ENCODE peak calls at places on chromosomes 4 and X, in nine cellular contexts. P, F, B, R, Q, C, Z, G and O are unnamed samples.

GRCh38 chr4:156941940-156942548 is 29.6 kb downstream of the PDGFC start:
- DNase-seq in P (no peak), F (peak), B (no peak), R (peak), Q (peak), C (no peak), Z (peak), G (peak), O (peak)

GRCh38 chr4:17059192-17059634 is 160.8 kb upstream of the LDB2 start:
- DNase-seq in P (no peak), F (peak), B (peak), R (no peak), Q (no peak), C (no peak), Z (peak), G (no peak), O (no peak)

GRCh38 chr4:87304659-87305277 is 17.9 kb downstream of the HSD17B13 start:
- DNase-seq in P (no peak), F (no peak), B (no peak), R (peak), Q (no peak), C (no peak), Z (peak), G (no peak), O (peak)

GRCh38 chr4:95190751-95191436 is 357.9 kb downstream of the UNC5C start:
- DNase-seq in P (no peak), F (no peak), B (no peak), R (peak), Q (peak), C (no peak), Z (no peak), G (no peak), O (no peak)

GRCh38 chr4:183906736-183907651 is 1.9 kb downstream of the STOX2 start:
- DNase-seq in P (no peak), F (no peak), B (no peak), R (no peak), Q (peak), C (no peak), Z (no peak), G (peak), O (no peak)

GRCh38 chrX:69466546-69466945 is 37.6 kb upstream of the NALF2 start:
- DNase-seq in P (no peak), F (no peak), B (no peak), R (no peak), Q (no peak), C (no peak), Z (no peak), G (no peak), O (no peak)

GRCh38 chrX:49231333-49232000 is 1.7 kb downstream of the CACNA1F start:
- DNase-seq in P (no peak), F (no peak), B (no peak), R (no peak), Q (no peak), C (no peak), Z (no peak), G (no peak), O (no peak)

GRCh38 chr4:183390374-183390773 is 54.1 kb upstream of the CDKN2AIP start:
- DNase-seq in P (no peak), F (no peak), B (no peak), R (peak), Q (no peak), C (no peak), Z (no peak), G (no peak), O (no peak)

GRCh38 chr4:1618438-1618837 is 65.7 kb downstream of the FAM53A start:
- DNase-seq in P (no peak), F (no peak), B (no peak), R (no peak), Q (no peak), C (no peak), Z (no peak), G (no peak), O (no peak)

GRCh38 chr4:158042591-158043030 is 130.2 kb downstream of the GASK1B start:
- DNase-seq in P (no peak), F (peak), B (no peak), R (no peak), Q (no peak), C (no peak), Z (peak), G (no peak), O (peak)

GRCh38 chr4:116512552-116512951 is 572.8 kb downstream of the TRAM1L1 start:
- DNase-seq in P (no peak), F (no peak), B (no peak), R (no peak), Q (no peak), C (no peak), Z (no peak), G (no peak), O (no peak)

GRCh38 chr4:28010543-28011235 is 1150.0 kb downstream of the STIM2 start:
- DNase-seq in P (no peak), F (peak), B (no peak), R (peak), Q (no peak), C (no peak), Z (no peak), G (no peak), O (no peak)

GRCh38 chr4:122728781-122729330 is 3.6 kb upstream of the BBS12 start:
- DNase-seq in P (no peak), F (peak), B (no peak), R (no peak), Q (no peak), C (no peak), Z (no peak), G (no peak), O (no peak)

GRCh38 chrX:8274166-8274565 is 103.1 kb upstream of the VCX2 start:
- DNase-seq in P (no peak), F (no peak), B (no peak), R (peak), Q (no peak), C (no peak), Z (no peak), G (no peak), O (no peak)

GRCh38 chr4:2803624-2804448 is 11.0 kb downstream of the SH3BP2 start:
- DNase-seq in P (no peak), F (no peak), B (peak), R (peak), Q (no peak), C (no peak), Z (no peak), G (no peak), O (no peak)

GRCh38 chr4:81844717-81845116 is 373.0 kb upstream of the RASGEF1B start:
- DNase-seq in P (peak), F (peak), B (peak), R (peak), Q (peak), C (peak), Z (no peak), G (peak), O (peak)

GRCh38 chrX:35374116-35374515 is 424.0 kb upstream of the MAGEB16 start:
- DNase-seq in P (no peak), F (no peak), B (no peak), R (no peak), Q (no peak), C (no peak), Z (no peak), G (no peak), O (no peak)

GRCh38 chrX:12896935-12897334 is 9.5 kb upstream of the TLR8 start:
- DNase-seq in P (no peak), F (no peak), B (no peak), R (no peak), Q (no peak), C (no peak), Z (no peak), G (no peak), O (no peak)

GRCh38 chr4:123892368-123892961 is 495.9 kb downstream of the SPRY1 start:
- DNase-seq in P (no peak), F (no peak), B (no peak), R (no peak), Q (no peak), C (no peak), Z (no peak), G (no peak), O (no peak)

GRCh38 chr4:168503652-168504362 is 7.0 kb downstream of the PALLD start:
- DNase-seq in P (no peak), F (no peak), B (peak), R (peak), Q (no peak), C (no peak), Z (no peak), G (no peak), O (no peak)

GRCh38 chr4:6840062-6840976 is 57.8 kb downstream of the KIAA0232 start:
- DNase-seq in P (no peak), F (peak), B (no peak), R (no peak), Q (no peak), C (no peak), Z (no peak), G (no peak), O (peak)

GRCh38 chr4:128322311-128322710 is 34.7 kb upstream of the PGRMC2 start:
- DNase-seq in P (no peak), F (peak), B (no peak), R (peak), Q (no peak), C (no peak), Z (no peak), G (no peak), O (no peak)

GRCh38 chr4:60619531-60620305 is 580.4 kb upstream of the ADGRL3 start:
- DNase-seq in P (no peak), F (peak), B (no peak), R (no peak), Q (no peak), C (no peak), Z (no peak), G (no peak), O (no peak)

GRCh38 chrX:141760761-141761160 is 62.2 kb upstream of the SPANXD start:
- DNase-seq in P (no peak), F (peak), B (no peak), R (peak), Q (no peak), C (no peak), Z (no peak), G (no peak), O (no peak)

GRCh38 chr4:172147702-172148101 is 334.5 kb downstream of the GALNTL6 start:
- DNase-seq in P (no peak), F (peak), B (no peak), R (no peak), Q (no peak), C (no peak), Z (no peak), G (no peak), O (no peak)

GRCh38 chr4:106502106-106502699 is 133.6 kb upstream of the GIMD1 start:
- DNase-seq in P (peak), F (peak), B (no peak), R (peak), Q (peak), C (peak), Z (peak), G (peak), O (peak)

GRCh38 chrX:109890910-109891502 is 111.9 kb upstream of the TMEM164 start:
- DNase-seq in P (peak), F (peak), B (no peak), R (peak), Q (peak), C (peak), Z (no peak), G (peak), O (peak)

GRCh38 chr4:25308761-25309160 is 3.8 kb upstream of the ZCCHC4 start:
- DNase-seq in P (no peak), F (no peak), B (no peak), R (no peak), Q (no peak), C (no peak), Z (no peak), G (no peak), O (no peak)

GRCh38 chr4:1040344-1041146 is 29.1 kb downstream of the FGFRL1 start:
- DNase-seq in P (no peak), F (no peak), B (no peak), R (no peak), Q (no peak), C (no peak), Z (no peak), G (no peak), O (no peak)

GRCh38 chr4:80361329-80361900 is 25.9 kb downstream of the CFAP299 start:
- DNase-seq in P (no peak), F (peak), B (no peak), R (peak), Q (no peak), C (peak), Z (no peak), G (no peak), O (peak)

GRCh38 chr4:125704726-125705125 is 390.0 kb downstream of the FAT4 start:
- DNase-seq in P (no peak), F (peak), B (no peak), R (no peak), Q (no peak), C (no peak), Z (no peak), G (no peak), O (peak)

GRCh38 chrX:48071064-48071985 is at the start of gene ZNF630:
- DNase-seq in P (peak), F (no peak), B (peak), R (peak), Q (peak), C (peak), Z (no peak), G (peak), O (peak)

GRCh38 chr4:40547446-40548132 is 82.1 kb downstream of the RBM47 start:
- DNase-seq in P (no peak), F (no peak), B (no peak), R (no peak), Q (no peak), C (no peak), Z (no peak), G (no peak), O (no peak)

GRCh38 chr4:35559559-35560365 is 684.6 kb downstream of the ARAP2 start:
- DNase-seq in P (no peak), F (no peak), B (no peak), R (no peak), Q (no peak), C (no peak), Z (no peak), G (peak), O (no peak)

GRCh38 chrX:46913710-46914109 is 1.5 kb downstream of the JADE3 start:
- DNase-seq in P (no peak), F (peak), B (no peak), R (peak), Q (no peak), C (no peak), Z (no peak), G (no peak), O (no peak)

GRCh38 chrX:108020631-108021030 is 24.2 kb upstream of the VSIG1 start:
- DNase-seq in P (peak), F (no peak), B (no peak), R (no peak), Q (no peak), C (peak), Z (no peak), G (no peak), O (no peak)

GRCh38 chrX:77597090-77597489 is 149.9 kb downstream of the FGF16 start:
- DNase-seq in P (no peak), F (peak), B (no peak), R (peak), Q (no peak), C (no peak), Z (peak), G (no peak), O (peak)
- TF ChIP-seq CTCF in P (no peak), F (peak), B (no peak), R (peak), Q (peak), C (no peak), Z (peak), G (peak), O (peak)

DNA sequence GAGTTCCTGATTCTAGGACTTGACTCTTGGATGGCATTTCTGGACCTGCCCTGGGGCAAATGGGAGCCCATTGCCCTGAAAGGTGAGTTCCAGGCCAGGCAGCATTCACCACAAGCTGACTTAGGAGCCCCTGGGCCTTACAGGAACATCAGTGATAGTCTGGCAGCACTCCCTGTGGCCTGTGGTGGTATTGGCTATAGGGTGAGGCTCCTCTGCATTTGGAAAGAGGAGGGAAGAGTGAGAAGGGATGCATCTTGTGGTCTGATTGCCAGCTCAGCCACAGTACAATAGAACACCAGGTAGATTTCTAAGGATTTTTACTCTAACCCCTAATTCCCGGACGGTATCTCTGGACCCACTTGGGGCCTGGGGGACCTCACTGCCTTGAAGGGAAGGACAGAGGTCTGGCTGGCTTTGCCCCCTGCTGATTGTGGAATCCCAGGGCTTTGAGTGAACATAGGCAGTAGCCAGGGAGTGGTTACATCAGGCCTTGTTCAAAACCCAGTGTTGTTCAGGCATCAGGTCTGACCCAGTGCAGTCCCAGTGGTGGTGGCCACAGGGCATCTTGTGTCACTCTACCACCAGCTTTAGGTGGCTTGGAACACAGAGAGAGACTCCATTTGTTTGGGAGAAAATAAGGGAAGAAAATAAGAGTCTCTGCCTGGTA is 32.9 kb downstream of the MAGED4 start:
- DNase-seq in P (no peak), F (no peak), B (no peak), R (no peak), Q (no peak), C (no peak), Z (no peak), G (peak), O (no peak)
- TF ChIP-seq CTCF in P (no peak), F (no peak), B (no peak), R (no peak), Q (peak), C (no peak), Z (peak), G (peak), O (no peak)

GRCh38 chrX:17052776-17053175 is 106.3 kb downstream of the REPS2 start:
- DNase-seq in P (no peak), F (no peak), B (no peak), R (no peak), Q (no peak), C (no peak), Z (no peak), G (no peak), O (no peak)
- TF ChIP-seq CTCF in P (no peak), F (no peak), B (no peak), R (no peak), Q (no peak), C (no peak), Z (no peak), G (no peak), O (no peak)

DNA sequence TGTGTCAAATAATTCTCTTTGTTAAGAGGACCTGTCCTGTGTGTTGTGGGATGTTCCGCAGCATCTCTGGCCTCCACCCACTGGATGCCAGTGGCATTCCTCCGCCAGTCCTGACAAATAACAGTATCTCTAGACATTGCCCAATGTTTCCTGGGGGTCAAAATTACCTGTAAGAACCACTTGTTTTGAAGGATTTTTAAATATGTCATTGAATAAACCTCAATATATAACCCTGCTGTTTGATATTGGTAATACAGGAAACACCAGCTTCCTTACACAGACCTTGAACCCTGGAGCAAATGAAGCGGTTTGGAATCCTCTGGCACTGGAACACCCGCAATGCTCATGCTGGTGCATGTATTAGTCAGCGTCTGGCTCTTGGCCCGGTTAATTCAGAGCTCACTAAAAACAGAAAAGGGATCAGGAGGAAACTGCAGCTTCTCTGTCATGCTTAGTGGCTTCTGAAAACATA is 101.3 kb downstream of the TBL1X start:
- DNase-seq in P (no peak), F (peak), B (peak), R (peak), Q (no peak), C (no peak), Z (peak), G (no peak), O (peak)
- TF ChIP-seq CTCF in P (no peak), F (peak), B (no peak), R (no peak), Q (no peak), C (no peak), Z (no peak), G (no peak), O (no peak)

GRCh38 chr4:4865705-4866123 is 6.2 kb downstream of the MSX1 start:
- DNase-seq in P (no peak), F (no peak), B (no peak), R (no peak), Q (no peak), C (no peak), Z (no peak), G (no peak), O (no peak)

GRCh38 chr4:4866124-4866832 is 6.8 kb downstream of the MSX1 start:
- DNase-seq in P (peak), F (no peak), B (no peak), R (no peak), Q (no peak), C (no peak), Z (no peak), G (no peak), O (no peak)

GRCh38 chr4:4868506-4869379 is 9.3 kb downstream of the MSX1 start:
- DNase-seq in P (no peak), F (no peak), B (no peak), R (no peak), Q (no peak), C (no peak), Z (no peak), G (no peak), O (no peak)

GRCh38 chr4:4867745-4868505 is 8.5 kb downstream of the MSX1 start:
- DNase-seq in P (peak), F (no peak), B (no peak), R (no peak), Q (no peak), C (no peak), Z (no peak), G (no peak), O (no peak)

DNA sequence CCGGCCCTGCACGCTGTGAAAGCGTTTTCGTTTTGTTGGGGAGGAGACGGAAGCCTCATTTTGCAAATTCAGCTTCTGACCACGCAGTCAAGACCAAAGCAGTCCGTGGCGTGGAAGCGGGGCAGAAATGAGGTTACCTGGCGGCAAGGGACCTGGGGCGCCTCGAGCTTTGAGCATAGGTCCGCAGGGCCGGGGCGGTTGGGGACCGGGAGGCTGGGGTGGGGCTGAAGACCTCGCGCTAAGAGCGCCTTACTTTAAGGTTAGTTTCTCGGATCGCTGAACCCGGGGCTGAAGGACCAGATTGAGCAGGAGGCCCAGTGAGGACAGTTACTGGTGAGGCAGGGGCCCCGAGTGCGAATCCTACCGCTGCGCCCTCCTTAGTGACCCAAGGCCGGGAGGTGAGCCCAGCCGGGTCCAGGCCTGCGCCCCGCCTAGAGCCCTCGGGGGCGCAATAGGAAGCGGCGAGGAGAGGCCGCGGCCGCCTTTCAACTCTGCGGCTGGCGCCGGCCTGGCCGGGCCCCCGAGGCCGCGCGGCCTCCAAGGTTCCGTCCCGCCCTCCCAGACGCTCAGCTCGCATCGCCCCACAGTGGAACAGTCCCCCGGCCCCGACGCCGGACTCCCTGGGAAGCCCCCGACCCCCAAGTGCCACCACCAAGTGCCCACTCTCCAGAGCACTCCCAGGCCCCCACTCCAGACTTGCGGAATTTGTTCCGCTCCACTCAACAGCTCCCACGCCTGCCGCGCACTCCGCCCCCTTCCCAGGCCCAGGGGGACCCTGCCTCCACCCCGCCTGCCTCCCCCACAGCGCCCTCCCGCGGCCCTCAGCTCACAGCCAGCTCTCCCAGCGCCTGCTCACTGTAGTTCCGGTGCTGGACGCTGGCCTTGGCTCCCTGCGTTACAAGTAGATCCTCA is 7.6 kb downstream of the MSX1 start:
- DNase-seq in P (peak), F (no peak), B (no peak), R (no peak), Q (peak), C (no peak), Z (no peak), G (peak), O (no peak)
- TF ChIP-seq CTCF in P (no peak), F (no peak), B (no peak), R (no peak), Q (peak), C (no peak), Z (peak), G (peak), O (peak)

GRCh38 chrX:132119283-132119682 is 8.5 kb downstream of the FRMD7 start:
- DNase-seq in P (no peak), F (no peak), B (no peak), R (no peak), Q (peak), C (no peak), Z (no peak), G (no peak), O (no peak)
- TF ChIP-seq CTCF in P (no peak), F (no peak), B (no peak), R (no peak), Q (no peak), C (no peak), Z (no peak), G (no peak), O (no peak)